ENCODE peak calls at places on chromosome 12, in five cellular contexts. D, K, O, F and Q are unnamed samples.

GRCh38 chr12:130752692-130753230 is 36.7 kb upstream of the RIMBP2 start:
- DNase-seq in D (no peak), K (no peak), O (no peak), F (no peak), Q (no peak)

GRCh38 chr12:67804168-67804567 is 155.6 kb downstream of the DYRK2 start:
- DNase-seq in D (peak; percentile 46), K (no peak), O (no peak), F (no peak), Q (no peak)

GRCh38 chr12:89355243-89356068 is 3.2 kb upstream of the DUSP6 start:
- DNase-seq in D (no peak), K (no peak), O (no peak), F (no peak), Q (no peak)

GRCh38 chr12:569803-570236 is 93.4 kb downstream of the NINJ2 start:
- DNase-seq in D (peak; percentile 90), K (peak; percentile 72), O (peak; percentile 49), F (peak; percentile 82), Q (peak; percentile 68)

GRCh38 chr12:53981652-53982565 is 3.0 kb upstream of the HOXC10 start:
- DNase-seq in D (no peak), K (no peak), O (no peak), F (no peak), Q (no peak)

GRCh38 chr12:53536962-53537361 is 29.7 kb upstream of the NPFF start:
- DNase-seq in D (no peak), K (no peak), O (no peak), F (no peak), Q (no peak)

GRCh38 chr12:30729547-30729946 is 25.2 kb downstream of the CAPRIN2 start:
- DNase-seq in D (no peak), K (no peak), O (no peak), F (no peak), Q (no peak)

GRCh38 chr12:111446044-111446581 is 40.4 kb downstream of the SH2B3 start:
- DNase-seq in D (no peak), K (no peak), O (peak; percentile 58), F (no peak), Q (no peak)

GRCh38 chr12:89821901-89822300 is 113.3 kb upstream of the ATP2B1 start:
- DNase-seq in D (no peak), K (no peak), O (no peak), F (peak; percentile 61), Q (peak; percentile 84)

GRCh38 chr12:116968986-116969385 is 58.2 kb downstream of the FBXW8 start:
- DNase-seq in D (no peak), K (no peak), O (no peak), F (no peak), Q (no peak)

GRCh38 chr12:56162468-56163290 is 4.5 kb downstream of the MYL6 start:
- DNase-seq in D (no peak), K (peak; percentile 33), O (no peak), F (no peak), Q (no peak)

GRCh38 chr12:14384783-14385638 is 19.5 kb downstream of the ATF7IP start:
- DNase-seq in D (peak; percentile 51), K (peak; percentile 93), O (peak; percentile 48), F (peak; percentile 94), Q (peak; percentile 82)

GRCh38 chr12:45745861-45746277 is 16.4 kb downstream of the ARID2 start:
- DNase-seq in D (no peak), K (no peak), O (no peak), F (peak; percentile 32), Q (no peak)

GRCh38 chr12:20588057-20588456 is 107.1 kb upstream of the SLCO1C1 start:
- DNase-seq in D (no peak), K (no peak), O (no peak), F (no peak), Q (no peak)

GRCh38 chr12:79689477-79690155 is 1.1 kb downstream of the PAWR start:
- DNase-seq in D (peak; percentile 10), K (peak; percentile 42), O (peak; percentile 18), F (peak; percentile 74), Q (no peak)

GRCh38 chr12:120590741-120591407 is 9.7 kb upstream of the POP5 start:
- DNase-seq in D (no peak), K (no peak), O (no peak), F (peak; percentile 10), Q (no peak)

GRCh38 chr12:19528750-19529149 is 89.5 kb downstream of the AEBP2 start:
- DNase-seq in D (no peak), K (no peak), O (no peak), F (no peak), Q (no peak)

GRCh38 chr12:62647586-62647985 is 181.0 kb downstream of the MON2 start:
- DNase-seq in D (no peak), K (no peak), O (no peak), F (no peak), Q (no peak)

GRCh38 chr12:68482660-68483059 is 128.0 kb upstream of the RAP1B start:
- DNase-seq in D (no peak), K (no peak), O (no peak), F (peak; percentile 65), Q (peak; percentile 86)

GRCh38 chr12:115378296-115378695 is 694.3 kb upstream of the TBX3 start:
- DNase-seq in D (no peak), K (no peak), O (no peak), F (no peak), Q (no peak)

GRCh38 chr12:101619868-101620761 is 25.3 kb downstream of the MYBPC1 start:
- DNase-seq in D (no peak), K (no peak), O (no peak), F (no peak), Q (no peak)

GRCh38 chr12:52231305-52232232 is 1.5 kb upstream of the KRT7 start:
- DNase-seq in D (no peak), K (no peak), O (no peak), F (peak; percentile 48), Q (no peak)